ENCODE peak calls at places on chromosomes 4 and X, in four cellular contexts. M, D, W and T are unnamed samples.

GRCh38 chr4:88522702-88523324 is 763 bp downstream of the PYURF start:
- DNase-seq in M (peak; percentile 27), D (no peak), W (peak; percentile 74), T (peak; percentile 38)

GRCh38 chr4:181796502-181796901 is 446.7 kb upstream of the TENM3 start:
- DNase-seq in M (no peak), D (no peak), W (peak; percentile 7), T (no peak)

GRCh38 chrX:115311666-115312065 is 22.2 kb downstream of the LUZP4 start:
- DNase-seq in M (no peak), D (no peak), W (no peak), T (no peak)

GRCh38 chr4:117096462-117096861 is 11.1 kb upstream of the TRAM1L1 start:
- DNase-seq in M (no peak), D (no peak), W (no peak), T (no peak)

GRCh38 chrX:84709987-84710386 is 207.7 kb upstream of the HDX start:
- DNase-seq in M (no peak), D (no peak), W (no peak), T (no peak)

GRCh38 chr4:23686169-23686903 is 203.5 kb downstream of the PPARGC1A start:
- DNase-seq in M (no peak), D (no peak), W (no peak), T (no peak)

GRCh38 chrX:24169211-24169610 is 19.7 kb downstream of the ZFX start:
- DNase-seq in M (no peak), D (no peak), W (peak; percentile 24), T (no peak)

GRCh38 chr4:163679189-163679588 is 184.7 kb downstream of the TMA16 start:
- DNase-seq in M (no peak), D (no peak), W (peak; percentile 11), T (no peak)

GRCh38 chr4:1178300-1179088 is 6.1 kb upstream of the SPON2 start:
- DNase-seq in M (no peak), D (no peak), W (no peak), T (no peak)

GRCh38 chrX:136525738-136526606 is 6.0 kb upstream of the VGLL1 start:
- DNase-seq in M (peak; percentile 71), D (peak; percentile 40), W (no peak), T (peak; percentile 76)

GRCh38 chr4:125677665-125678307 is 363.0 kb downstream of the FAT4 start:
- DNase-seq in M (no peak), D (no peak), W (no peak), T (no peak)

GRCh38 chr4:128228021-128228571 is 59.5 kb downstream of the PGRMC2 start:
- DNase-seq in M (no peak), D (no peak), W (no peak), T (peak; percentile 36)

GRCh38 chr4:82624819-82625218 is 63.0 kb upstream of the TMEM150C start:
- DNase-seq in M (no peak), D (no peak), W (no peak), T (no peak)

GRCh38 chrX:68726366-68726765 is 78.9 kb downstream of the STARD8 start:
- DNase-seq in M (no peak), D (no peak), W (no peak), T (peak; percentile 11)

GRCh38 chrX:37785569-37785968 is 5.7 kb downstream of the CYBB start:
- DNase-seq in M (no peak), D (no peak), W (peak; percentile 87), T (no peak)

GRCh38 chrX:23819385-23820234 is 36.6 kb downstream of the SAT1 start:
- DNase-seq in M (no peak), D (no peak), W (no peak), T (no peak)

GRCh38 chrX:69121321-69122000 is 43.8 kb downstream of the PJA1 start:
- DNase-seq in M (no peak), D (no peak), W (peak; percentile 63), T (no peak)

GRCh38 chrX:108735087-108735679 is 1.2 kb downstream of the IRS4 start:
- DNase-seq in M (no peak), D (no peak), W (no peak), T (no peak)

GRCh38 chr4:110823251-110823650 is 200.4 kb upstream of the PITX2 start:
- DNase-seq in M (no peak), D (no peak), W (peak; percentile 56), T (no peak)

GRCh38 chr4:103306870-103307345 is 108.8 kb upstream of the CENPE start:
- DNase-seq in M (peak; percentile 15), D (no peak), W (no peak), T (peak; percentile 63)

GRCh38 chr4:108171541-108172230 is 3.0 kb upstream of the LEF1 start:
- DNase-seq in M (no peak), D (no peak), W (no peak), T (no peak)

GRCh38 chrX:72230290-72230689 is 8.5 kb downstream of the ERCC6L start:
- DNase-seq in M (no peak), D (no peak), W (no peak), T (no peak)
- H3K4me3 ChIP-seq in M (no peak overlapping the region), D (no peak overlapping the region), W (no peak overlapping the region), T (no peak overlapping the region)

GRCh38 chr4:136281889-136282288 is 1250.4 kb downstream of the PCDH18 start:
- DNase-seq in M (no peak), D (no peak), W (no peak), T (no peak)
- H3K4me3 ChIP-seq in M (no peak overlapping the region), D (no peak overlapping the region), W (no peak overlapping the region), T (no peak overlapping the region)

GRCh38 chrX:154374361-154375155 is at the start of gene FLNA:
- DNase-seq in M (no peak), D (no peak), W (peak; percentile 37), T (peak; percentile 53)

GRCh38 chrX:154375156-154375504 is 696 bp upstream of the FLNA start:
- DNase-seq in M (no peak), D (no peak), W (no peak), T (no peak)

GRCh38 chrX:154378059-154378798 is 866 bp upstream of the EMD start:
- DNase-seq in M (peak; percentile 57), D (peak; percentile 68), W (no peak), T (peak; percentile 70)

GRCh38 chrX:154378799-154379568 is at the start of gene EMD:
- DNase-seq in M (peak; percentile 96), D (peak; percentile 95), W (peak; percentile 98), T (peak; percentile 96)

DNA sequence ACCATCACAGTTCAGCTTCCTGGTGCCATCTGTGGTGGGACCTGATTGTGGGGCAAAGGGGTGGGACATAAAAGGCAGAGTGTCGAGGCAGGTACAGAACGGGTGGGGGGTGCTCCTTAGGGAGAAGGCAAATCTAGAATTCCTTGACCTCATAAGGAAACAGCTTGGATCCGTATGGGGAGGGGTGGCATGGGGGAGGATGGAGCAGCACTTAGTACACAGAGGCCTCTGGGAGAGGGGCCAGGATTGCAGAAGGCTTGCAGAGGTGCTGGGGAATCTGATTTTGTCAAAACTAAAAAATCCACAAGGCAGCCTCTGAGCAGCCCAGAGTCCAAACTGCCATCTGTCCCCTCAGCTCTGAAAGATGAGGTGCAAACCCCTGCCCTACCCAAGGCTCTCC is 2.3 kb upstream of the EMD start:
- DNase-seq in M (no peak), D (no peak), W (no peak), T (no peak)
- H3K4me3 ChIP-seq in M (no peak overlapping the region), D (no peak overlapping the region), W (no peak overlapping the region), T (no peak overlapping the region)

GRCh38 chr4:77845400-77845799 is 17.2 kb upstream of the MRPL1 start:
- DNase-seq in M (no peak), D (no peak), W (no peak), T (no peak)
- H3K4me3 ChIP-seq in M (no peak overlapping the region), D (no peak overlapping the region), W (no peak overlapping the region), T (no peak overlapping the region)

DNA sequence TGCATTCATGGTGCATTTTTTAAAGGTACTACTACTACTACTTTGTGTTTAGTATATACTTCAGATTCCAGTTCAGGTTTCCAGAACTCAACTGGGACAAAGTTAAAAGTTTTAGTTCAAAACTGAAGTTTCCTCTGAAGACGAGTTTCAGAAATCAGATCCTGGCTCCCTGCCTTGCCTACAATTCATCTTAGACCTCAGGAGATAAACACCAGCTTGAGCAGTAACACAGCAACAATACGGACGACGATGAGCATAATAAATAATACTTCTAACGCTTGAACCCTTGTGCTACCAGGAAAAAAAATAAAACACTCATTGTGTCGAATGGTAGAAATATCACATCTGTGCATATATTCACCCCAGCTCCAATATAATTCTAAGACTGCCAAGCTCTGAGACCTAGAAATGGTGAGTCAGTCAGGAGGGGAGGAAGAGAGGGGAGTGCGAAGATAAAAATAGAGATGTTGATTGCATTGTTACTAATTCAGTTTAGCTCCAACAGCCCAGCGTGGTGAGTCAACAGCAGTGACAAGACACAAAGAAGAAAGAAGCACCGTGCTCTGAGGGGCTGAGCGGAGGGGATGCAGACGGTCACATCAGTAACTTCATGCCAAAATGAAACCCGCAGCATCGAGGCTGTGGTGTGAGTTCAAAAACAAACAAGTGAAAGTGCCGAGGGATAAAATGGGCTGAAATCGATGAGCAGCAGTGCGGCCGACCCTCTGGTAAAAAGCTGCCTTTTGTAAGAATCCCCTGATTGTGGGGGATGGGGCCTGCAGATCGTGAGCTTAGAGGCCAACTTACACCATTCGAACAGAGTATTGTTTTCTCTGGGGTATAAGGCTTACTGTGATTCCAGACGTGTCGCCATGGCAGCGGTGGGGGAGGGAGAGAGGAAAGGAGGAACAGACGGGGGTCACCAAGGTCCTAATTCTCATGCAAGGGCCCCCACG is 150.3 kb downstream of the MGST2 start:
- DNase-seq in M (peak; percentile 53), D (no peak), W (peak; percentile 87), T (no peak)
- H3K4me3 ChIP-seq in M (peak overlapping the region; percentile 63), D (no peak overlapping the region), W (peak overlapping the region; percentile 62), T (peak overlapping the region; percentile 28)

GRCh38 chr4:46389301-46389761 is 597 bp downstream of the GABRA2 start:
- DNase-seq in M (no peak), D (no peak), W (no peak), T (no peak)
- H3K4me3 ChIP-seq in M (peak overlapping the region; percentile 39), D (no peak overlapping the region), W (no peak overlapping the region), T (peak overlapping the region; percentile 44)

DNA sequence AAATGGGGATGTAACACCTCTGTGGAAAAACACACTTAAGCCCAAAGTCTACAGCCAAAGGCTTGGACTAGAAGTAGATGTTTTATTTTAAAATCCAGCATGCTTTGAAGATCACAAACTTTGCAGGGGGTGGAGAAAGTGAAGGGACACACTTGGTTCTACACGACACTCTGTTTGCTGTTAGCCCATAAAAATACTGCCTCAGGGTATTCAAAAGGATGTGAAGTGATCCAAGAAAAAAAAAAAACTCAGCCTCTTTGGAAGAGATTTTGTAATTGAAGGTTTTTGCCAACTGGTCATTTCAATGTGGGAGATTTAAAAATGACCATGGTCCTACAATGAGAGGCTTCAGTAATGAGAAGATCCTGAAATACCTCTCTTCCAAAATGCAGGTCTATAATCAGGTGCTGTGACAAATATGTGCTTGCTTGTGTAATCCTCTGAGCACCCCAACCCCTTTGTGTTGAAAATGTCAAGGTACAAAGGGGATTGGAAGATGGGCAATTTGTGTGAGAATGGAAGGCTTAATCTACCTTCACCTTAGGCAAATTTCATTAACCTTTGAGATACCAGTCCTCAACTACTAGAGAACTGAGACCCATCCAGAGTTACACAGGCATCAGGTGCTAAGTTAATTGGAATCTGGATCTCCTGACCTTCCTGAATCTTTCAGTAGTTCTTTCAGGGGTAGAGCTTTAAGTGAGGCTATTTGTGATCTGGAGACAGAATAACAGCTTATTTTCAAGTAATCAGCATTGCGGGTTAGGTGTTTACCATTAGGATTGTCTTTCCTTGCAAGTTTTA is 82.5 kb downstream of the HS6ST2 start:
- DNase-seq in M (no peak), D (no peak), W (no peak), T (no peak)
- H3K4me3 ChIP-seq in M (no peak overlapping the region), D (no peak overlapping the region), W (no peak overlapping the region), T (no peak overlapping the region)